ENCODE peak calls at places on chromosomes 2 and 18, in five cellular contexts. One of them, this sample, is unnamed.
A peak's percentile ranks its signal among the peaks of the same experiment; 100 is the strongest.

GRCh38 chr2:230874876-230875275 is 10.1 kb downstream of the ITM2C start:
- DNase-seq in H9: no peak
- DNase-seq in occipital lobe: no peak
- DNase-seq in NCI-H748 treated with DMSO at 0.1 percent for 48 hours: no peak
- DNase-seq in upper lobe of right lung: no peak
- DNase-seq in this sample: no peak

GRCh38 chr2:96888082-96889011 is 18.5 kb upstream of the SEMA4C start:
- DNase-seq in H9: no peak
- DNase-seq in occipital lobe: peak; percentile 50
- DNase-seq in NCI-H748 treated with DMSO at 0.1 percent for 48 hours: peak; percentile 41
- DNase-seq in upper lobe of right lung: peak; percentile 81
- DNase-seq in this sample: no peak

GRCh38 chr2:189164732-189165131 is 14.8 kb downstream of the COL5A2 start:
- DNase-seq in H9: no peak
- DNase-seq in occipital lobe: no peak
- DNase-seq in NCI-H748 treated with DMSO at 0.1 percent for 48 hours: no peak
- DNase-seq in upper lobe of right lung: no peak
- DNase-seq in this sample: no peak

GRCh38 chr2:20597868-20598183 is 53.1 kb downstream of the HS1BP3 start:
- DNase-seq in H9: no peak
- DNase-seq in occipital lobe: no peak
- DNase-seq in NCI-H748 treated with DMSO at 0.1 percent for 48 hours: no peak
- DNase-seq in upper lobe of right lung: peak; percentile 15
- DNase-seq in this sample: no peak

GRCh38 chr2:200862532-200863000 is 1.9 kb downstream of the CLK1 start:
- DNase-seq in H9: no peak
- DNase-seq in occipital lobe: no peak
- DNase-seq in NCI-H748 treated with DMSO at 0.1 percent for 48 hours: peak; percentile 18
- DNase-seq in upper lobe of right lung: no peak
- DNase-seq in this sample: peak; percentile 29

GRCh38 chr2:74876081-74876886 is 42.4 kb downstream of the HK2 start:
- DNase-seq in H9: peak; percentile 46
- DNase-seq in occipital lobe: peak; percentile 17
- DNase-seq in NCI-H748 treated with DMSO at 0.1 percent for 48 hours: peak; percentile 25
- DNase-seq in upper lobe of right lung: peak; percentile 60
- DNase-seq in this sample: peak; percentile 84

GRCh38 chr2:54574107-54574859 is 118.2 kb downstream of the SPTBN1 start:
- DNase-seq in H9: no peak
- DNase-seq in occipital lobe: no peak
- DNase-seq in NCI-H748 treated with DMSO at 0.1 percent for 48 hours: peak; percentile 87
- DNase-seq in upper lobe of right lung: no peak
- DNase-seq in this sample: no peak

GRCh38 chr2:212737773-212738172 is 199.2 kb upstream of the ERBB4 start:
- DNase-seq in H9: no peak
- DNase-seq in occipital lobe: no peak
- DNase-seq in NCI-H748 treated with DMSO at 0.1 percent for 48 hours: no peak
- DNase-seq in upper lobe of right lung: no peak
- DNase-seq in this sample: no peak

GRCh38 chr2:199838399-199838798 is 12.6 kb downstream of the FTCDNL1 start:
- DNase-seq in H9: no peak
- DNase-seq in occipital lobe: no peak
- DNase-seq in NCI-H748 treated with DMSO at 0.1 percent for 48 hours: peak; percentile 49
- DNase-seq in upper lobe of right lung: no peak
- DNase-seq in this sample: no peak

GRCh38 chr18:55838322-55838721 is 250.3 kb upstream of the TCF4 start:
- DNase-seq in H9: no peak
- DNase-seq in occipital lobe: no peak
- DNase-seq in NCI-H748 treated with DMSO at 0.1 percent for 48 hours: no peak
- DNase-seq in upper lobe of right lung: no peak
- DNase-seq in this sample: no peak

GRCh38 chr2:239370403-239370802 is 30.4 kb downstream of the HDAC4 start:
- DNase-seq in H9: no peak
- DNase-seq in occipital lobe: no peak
- DNase-seq in NCI-H748 treated with DMSO at 0.1 percent for 48 hours: no peak
- DNase-seq in upper lobe of right lung: no peak
- DNase-seq in this sample: peak; percentile 48

GRCh38 chr2:98799375-98800329 is 68.7 kb upstream of the MGAT4A start:
- DNase-seq in H9: no peak
- DNase-seq in occipital lobe: no peak
- DNase-seq in NCI-H748 treated with DMSO at 0.1 percent for 48 hours: no peak
- DNase-seq in upper lobe of right lung: no peak
- DNase-seq in this sample: no peak

GRCh38 chr2:23926750-23927627 is at the start of gene ATAD2B:
- DNase-seq in H9: peak; percentile 95
- DNase-seq in occipital lobe: peak; percentile 90
- DNase-seq in NCI-H748 treated with DMSO at 0.1 percent for 48 hours: peak; percentile 84
- DNase-seq in upper lobe of right lung: peak; percentile 96
- DNase-seq in this sample: peak; percentile 97

GRCh38 chr2:223007531-223007930 is 44.5 kb upstream of the KCNE4 start:
- DNase-seq in H9: no peak
- DNase-seq in occipital lobe: no peak
- DNase-seq in NCI-H748 treated with DMSO at 0.1 percent for 48 hours: no peak
- DNase-seq in upper lobe of right lung: no peak
- DNase-seq in this sample: no peak

GRCh38 chr2:132668189-132668833 is 1.7 kb downstream of the LYPD1 start:
- DNase-seq in H9: peak; percentile 66
- DNase-seq in occipital lobe: no peak
- DNase-seq in NCI-H748 treated with DMSO at 0.1 percent for 48 hours: no peak
- DNase-seq in upper lobe of right lung: peak; percentile 58
- DNase-seq in this sample: peak; percentile 82